ENCODE peak calls at places on chromosome 2, in eight cellular contexts. H is SHP77; O is C1 segment of cervical spinal cord; W is memory B cell; Z is H9; X is Calu3; T is colonic mucosa; K is activated naive CD8-positive, alpha-beta T cell treated with anti-CD3 and anti-CD28 coated beads, Interleukin-2, amount 10 ng/mL, durations not matched to agents 7 days and 5 days. U is an unnamed sample.

GRCh38 chr2:157256621-157257020 is 884 bp upstream of the GALNT5 start:
- DNase-seq in T (no peak), X (no peak), H (no peak), O (no peak), K (no peak), W (no peak), Z (no peak), U (no peak)

GRCh38 chr2:234951386-234952269 is at the start of gene SH3BP4:
- DNase-seq in K (peak), O (peak), T (peak), W (peak), Z (peak), H (peak), X (peak), U (peak)

GRCh38 chr2:203551653-203552250 is 16.7 kb upstream of the RAPH1 start:
- DNase-seq in H (no peak), W (no peak), T (peak), Z (no peak), X (peak), K (no peak), O (no peak), U (peak)

GRCh38 chr2:224222976-224223375 is 178.9 kb downstream of the FAM124B start:
- DNase-seq in W (no peak), O (no peak), T (no peak), H (no peak), X (no peak), Z (no peak), K (no peak), U (no peak)

GRCh38 chr2:158184556-158185343 is 83.1 kb downstream of the UPP2 start:
- DNase-seq in X (peak), T (no peak), W (no peak), H (no peak), O (no peak), K (no peak), Z (no peak), U (no peak)

GRCh38 chr2:74880054-74880728 is 46.3 kb downstream of the HK2 start:
- DNase-seq in H (no peak), K (no peak), Z (no peak), W (no peak), O (no peak), X (no peak), T (no peak), U (no peak)

GRCh38 chr2:130376433-130377293 is 20.8 kb downstream of the PTPN18 start:
- DNase-seq in O (no peak), X (no peak), T (no peak), Z (no peak), H (no peak), K (no peak), W (peak), U (no peak)

GRCh38 chr2:222745836-222746559 is 74.5 kb downstream of the MOGAT1 start:
- DNase-seq in W (no peak), H (no peak), T (no peak), X (no peak), O (no peak), K (no peak), Z (no peak), U (no peak)

GRCh38 chr2:135257383-135258090 is 205.4 kb downstream of the RAB3GAP1 start:
- DNase-seq in H (no peak), Z (no peak), W (no peak), O (no peak), K (no peak), X (no peak), T (no peak), U (no peak)

GRCh38 chr2:234661849-234662248 is 165.0 kb upstream of the ARL4C start:
- DNase-seq in K (no peak), W (no peak), T (no peak), Z (no peak), O (no peak), X (no peak), H (no peak), U (no peak)

GRCh38 chr2:42169869-42170465 is 814 bp downstream of the EML4 start:
- DNase-seq in O (no peak), K (no peak), T (no peak), H (no peak), X (no peak), Z (no peak), W (peak), U (peak)

GRCh38 chr2:197259470-197259999 is 51.0 kb downstream of the ANKRD44 start:
- DNase-seq in K (no peak), T (no peak), W (no peak), Z (no peak), X (no peak), O (no peak), H (no peak), U (no peak)

GRCh38 chr2:33670392-33670937 is 71.4 kb upstream of the FAM98A start:
- DNase-seq in H (no peak), X (no peak), K (no peak), W (no peak), T (no peak), O (no peak), Z (peak), U (no peak)

GRCh38 chr2:17536416-17536815 is 4.1 kb upstream of the VSNL1 start:
- DNase-seq in K (no peak), X (no peak), Z (no peak), H (no peak), O (no peak), T (no peak), W (no peak), U (no peak)

GRCh38 chr2:74221604-74222299 is 23.3 kb downstream of the MTHFD2 start:
- DNase-seq in O (no peak), Z (no peak), K (no peak), T (no peak), H (no peak), X (no peak), W (no peak), U (no peak)

GRCh38 chr2:237045449-237045848 is 40.2 kb upstream of the COPS8 start:
- DNase-seq in Z (no peak), K (no peak), T (no peak), W (no peak), O (no peak), X (no peak), H (no peak), U (no peak)

GRCh38 chr2:121489944-121490585 is 40.6 kb upstream of the RNU4ATAC start:
- DNase-seq in H (no peak), K (no peak), W (no peak), T (no peak), X (no peak), O (peak), Z (no peak), U (no peak)

GRCh38 chr2:29490037-29490436 is 374.8 kb downstream of the CLIP4 start:
- DNase-seq in H (no peak), T (no peak), O (no peak), W (no peak), X (no peak), Z (no peak), K (no peak), U (no peak)

GRCh38 chr2:116133563-116133962 is 1680.9 kb upstream of the DDX18 start:
- DNase-seq in O (no peak), K (no peak), H (no peak), Z (no peak), X (no peak), T (no peak), W (no peak), U (no peak)

GRCh38 chr2:28895189-28895893 is 874 bp downstream of the WDR43 start:
- DNase-seq in O (peak), Z (peak), K (no peak), H (peak), X (peak), W (no peak), T (peak), U (peak)

GRCh38 chr2:211174631-211175030 is 618.2 kb downstream of the CPS1 start:
- DNase-seq in T (no peak), O (peak), W (no peak), H (no peak), K (no peak), X (no peak), Z (no peak), U (no peak)

GRCh38 chr2:14427982-14428567 is 204.4 kb upstream of the LRATD1 start:
- DNase-seq in T (peak), Z (no peak), X (no peak), W (no peak), H (no peak), O (no peak), K (no peak), U (no peak)

GRCh38 chr2:157901325-157901724 is 25.2 kb upstream of the ACVR1 start:
- DNase-seq in H (no peak), T (no peak), K (no peak), X (no peak), W (no peak), Z (no peak), O (no peak), U (no peak)

GRCh38 chr2:37711308-37711731 is 39.9 kb upstream of the CDC42EP3 start:
- DNase-seq in T (no peak), K (peak), H (no peak), W (no peak), O (no peak), X (peak), Z (peak), U (peak)

GRCh38 chr2:95345066-95345414 is 47.9 kb downstream of the KCNIP3 start:
- DNase-seq in Z (no peak), W (no peak), T (no peak), O (no peak), H (no peak), K (no peak), X (no peak), U (no peak)

GRCh38 chr2:178233428-178233827 is 39.1 kb downstream of the OSBPL6 start:
- DNase-seq in W (no peak), O (no peak), X (no peak), H (no peak), Z (no peak), T (no peak), K (no peak), U (no peak)

GRCh38 chr2:27040282-27040681 is 7.5 kb downstream of the TMEM214 start:
- DNase-seq in Z (no peak), W (no peak), K (no peak), X (no peak), O (no peak), T (no peak), H (no peak), U (no peak)

GRCh38 chr2:74741651-74742050 is 87.6 kb downstream of the SEMA4F start:
- DNase-seq in T (no peak), K (no peak), H (no peak), Z (no peak), W (no peak), O (no peak), X (no peak), U (no peak)

GRCh38 chr2:217935901-217936684 is 66.7 kb downstream of the TNS1 start:
- DNase-seq in Z (no peak), T (no peak), O (no peak), H (no peak), W (no peak), X (no peak), K (no peak), U (no peak)

GRCh38 chr2:184921676-184922075 is 323.3 kb downstream of the ZNF804A start:
- DNase-seq in O (no peak), Z (no peak), T (no peak), K (no peak), H (no peak), X (no peak), W (no peak), U (no peak)

GRCh38 chr2:14255135-14255820 is 377.2 kb upstream of the LRATD1 start:
- DNase-seq in X (no peak), O (no peak), K (no peak), T (no peak), W (no peak), Z (peak), H (peak), U (no peak)

GRCh38 chr2:128531856-128532255 is 213.2 kb upstream of the HS6ST1 start:
- DNase-seq in O (no peak), W (no peak), X (no peak), T (no peak), H (no peak), Z (no peak), K (no peak), U (no peak)

GRCh38 chr2:30139131-30139870 is 7.5 kb upstream of the YPEL5 start:
- DNase-seq in X (no peak), K (no peak), T (no peak), H (no peak), W (peak), O (no peak), Z (no peak), U (no peak)

GRCh38 chr2:161090401-161090800 is 69.8 kb upstream of the TANK start:
- DNase-seq in O (no peak), W (peak), Z (no peak), X (no peak), T (no peak), H (no peak), K (peak), U (peak)

GRCh38 chr2:227853204-227853629 is 18.2 kb upstream of the DAW1 start:
- DNase-seq in Z (no peak), X (no peak), W (no peak), O (no peak), T (no peak), K (no peak), H (no peak), U (no peak)

GRCh38 chr2:136582631-136583205 is 182.6 kb upstream of the THSD7B start:
- DNase-seq in K (peak), O (no peak), H (no peak), W (no peak), Z (peak), X (peak), T (peak), U (peak)

GRCh38 chr2:170505631-170506270 is 209.4 kb upstream of the SP5 start:
- DNase-seq in X (no peak), T (peak), O (no peak), Z (no peak), W (no peak), K (no peak), H (no peak), U (no peak)